ENCODE peak calls at places on chromosomes 13 and 19, in four cellular contexts. H, F, W and M are unnamed samples.
A peak's percentile ranks its signal among the peaks of the same experiment; 100 is the strongest.

GRCh38 chr19:31261019-31261595 is 88.1 kb downstream of the TSHZ3 start:
- DNase-seq in H (no peak), F (no peak), W (no peak), M (no peak)

GRCh38 chr13:111312944-111313590 is 7.4 kb upstream of the TEX29 start:
- DNase-seq in H (no peak), F (no peak), W (no peak), M (no peak)

GRCh38 chr19:10713317-10713716 is 4.6 kb upstream of the DNM2 start:
- DNase-seq in H (no peak), F (no peak), W (no peak), M (no peak)

GRCh38 chr19:5392476-5392875 is 51.9 kb upstream of the PTPRS start:
- DNase-seq in H (no peak), F (no peak), W (no peak), M (no peak)

GRCh38 chr13:101390461-101390860 is 25.8 kb downstream of the NALCN start:
- DNase-seq in H (no peak), F (peak; percentile 22), W (no peak), M (no peak)

GRCh38 chr19:35142531-35143230 is 374 bp upstream of the FXYD7 start:
- DNase-seq in H (peak; percentile 81), F (peak; percentile 52), W (no peak), M (no peak)

GRCh38 chr13:114132419-114133121 is at the start of gene RASA3:
- DNase-seq in H (peak; percentile 96), F (peak; percentile 84), W (peak; percentile 33), M (peak; percentile 71)

GRCh38 chr19:18340990-18341868 is 831 bp downstream of the PGPEP1 start:
- DNase-seq in H (peak; percentile 88), F (peak; percentile 34), W (no peak), M (peak; percentile 39)

GRCh38 chr19:19213822-19214558 is 2.2 kb downstream of the NCAN start:
- DNase-seq in H (no peak), F (no peak), W (no peak), M (no peak)

GRCh38 chr13:84439108-84439507 is 556.8 kb upstream of the SLITRK1 start:
- DNase-seq in H (no peak), F (peak; percentile 28), W (peak; percentile 92), M (peak; percentile 56)

GRCh38 chr19:17078920-17079709 is 3.5 kb downstream of the MYO9B start:
- DNase-seq in H (no peak), F (peak; percentile 24), W (no peak), M (no peak)

GRCh38 chr13:26964278-26965057 is 203.9 kb upstream of the GPR12 start:
- DNase-seq in H (no peak), F (peak; percentile 42), W (no peak), M (peak; percentile 18)

GRCh38 chr19:5903502-5904301 is at the start of gene NDUFA11:
- DNase-seq in H (peak; percentile 94), F (peak; percentile 96), W (no peak), M (peak; percentile 94)

GRCh38 chr19:39507715-39508364 is 7.1 kb upstream of the SELENOV start:
- DNase-seq in H (no peak), F (no peak), W (no peak), M (no peak)

GRCh38 chr13:46551410-46552301 is 1.3 kb upstream of the LRCH1 start:
- DNase-seq in H (peak; percentile 48), F (peak; percentile 79), W (peak; percentile 66), M (peak; percentile 77)

GRCh38 chr19:10418281-10419199 is 1.8 kb upstream of the PDE4A start:
- DNase-seq in H (peak; percentile 45), F (no peak), W (no peak), M (no peak)

GRCh38 chr13:71054358-71054757 is 812.6 kb downstream of the DACH1 start:
- DNase-seq in H (no peak), F (no peak), W (no peak), M (no peak)

GRCh38 chr13:103291693-103292572 is 225.7 kb upstream of the SLC10A2 start:
- DNase-seq in H (no peak), F (no peak), W (no peak), M (no peak)

GRCh38 chr19:24141612-24142011 is 54.6 kb downstream of the ZNF254 start:
- DNase-seq in H (no peak), F (no peak), W (no peak), M (no peak)

GRCh38 chr13:100044936-100045335 is 44.0 kb upstream of the PCCA start:
- DNase-seq in H (no peak), F (no peak), W (no peak), M (no peak)

GRCh38 chr13:111893071-111893606 is 173.8 kb upstream of the SOX1 start:
- DNase-seq in H (no peak), F (no peak), W (no peak), M (no peak)

GRCh38 chr19:29629836-29630534 is 23.9 kb downstream of the POP4 start:
- DNase-seq in H (no peak), F (no peak), W (no peak), M (peak; percentile 56)

GRCh38 chr13:101640797-101641400 is 188.4 kb downstream of the ITGBL1 start:
- DNase-seq in H (no peak), F (peak; percentile 57), W (peak; percentile 94), M (peak; percentile 35)

GRCh38 chr13:43698743-43699142 is 88.0 kb downstream of the ENOX1 start:
- DNase-seq in H (no peak), F (peak; percentile 67), W (peak; percentile 15), M (peak; percentile 28)

GRCh38 chr13:111548805-111549204 is 228.4 kb downstream of the TEX29 start:
- DNase-seq in H (no peak), F (no peak), W (no peak), M (no peak)

GRCh38 chr19:7831452-7831851 is 1.4 kb downstream of the EVI5L start:
- DNase-seq in H (no peak), F (peak; percentile 44), W (peak; percentile 18), M (peak; percentile 68)
- TF ChIP-seq CTCF in H (no peak), F (peak; percentile 40), W (peak; percentile 49), M (peak; percentile 33)

DNA sequence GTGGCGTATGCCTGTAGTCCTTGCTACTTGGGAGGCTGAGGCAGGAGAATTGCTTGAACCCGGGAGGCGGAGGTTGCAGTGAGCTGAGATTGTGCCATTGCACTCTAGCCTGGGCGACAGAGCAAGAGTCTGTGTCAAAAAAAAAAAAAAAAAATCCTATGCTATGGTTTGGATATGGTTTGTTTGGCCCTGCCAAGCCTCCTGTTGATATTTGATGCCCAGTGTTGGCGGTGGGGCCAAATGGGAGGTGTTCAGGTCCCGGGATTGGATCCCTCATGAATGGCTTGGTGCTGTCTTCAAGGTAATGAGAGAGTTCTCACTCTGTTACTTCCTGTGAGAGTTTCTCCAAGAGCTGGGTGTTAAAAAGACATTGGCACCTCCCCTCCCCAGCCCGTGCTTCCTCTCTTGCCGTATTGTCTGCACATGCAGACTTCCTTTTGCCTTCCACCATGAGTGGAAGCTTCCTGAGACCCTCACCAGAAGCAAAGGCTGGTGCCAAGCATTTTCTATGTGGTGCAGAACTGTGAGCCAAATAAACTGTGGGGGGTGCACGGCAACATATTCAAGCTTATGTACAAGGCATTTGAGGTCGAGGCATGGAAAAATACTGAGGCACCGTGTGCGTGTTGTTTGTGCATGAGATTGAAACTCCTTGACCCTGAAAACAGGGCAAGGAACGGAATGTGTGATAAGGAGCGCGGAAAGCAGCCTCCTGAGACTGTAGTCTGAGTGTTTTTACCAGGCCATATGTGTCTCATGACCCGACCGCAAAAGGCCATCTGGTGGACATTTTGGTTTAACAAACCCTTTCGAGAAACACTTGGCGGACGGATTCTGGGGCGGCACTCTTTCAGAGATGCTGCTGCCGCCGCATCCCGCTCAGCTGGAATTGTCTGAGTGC is 7.3 kb downstream of the SIGLEC9 start:
- DNase-seq in H (peak; percentile 57), F (peak; percentile 86), W (no peak), M (no peak)
- TF ChIP-seq CTCF in H (no peak), F (peak; percentile 23), W (no peak), M (no peak)

GRCh38 chr13:76792680-76793334 is 93.4 kb downstream of the KCTD12 start:
- DNase-seq in H (no peak), F (peak; percentile 80), W (peak; percentile 37), M (no peak)
- TF ChIP-seq CTCF in H (no peak), F (peak; percentile 25), W (no peak), M (no peak)

GRCh38 chr13:48875071-48875470 is 100.6 kb upstream of the FNDC3A start:
- DNase-seq in H (no peak), F (no peak), W (no peak), M (no peak)

GRCh38 chr13:48876289-48876688 is 99.4 kb upstream of the FNDC3A start:
- DNase-seq in H (no peak), F (no peak), W (no peak), M (no peak)

GRCh38 chr13:48873081-48873480 is 102.6 kb upstream of the FNDC3A start:
- DNase-seq in H (no peak), F (no peak), W (no peak), M (no peak)

GRCh38 chr13:48874165-48874564 is 101.5 kb upstream of the FNDC3A start:
- DNase-seq in H (no peak), F (no peak), W (no peak), M (no peak)

GRCh38 chr13:48873598-48873997 is 102.1 kb upstream of the FNDC3A start:
- DNase-seq in H (no peak), F (peak; percentile 20), W (peak; percentile 70), M (peak; percentile 62)
- TF ChIP-seq CTCF in H (no peak), F (no peak), W (no peak), M (no peak)

GRCh38 chr13:37966266-37966665 is 96.7 kb upstream of the TRPC4 start:
- DNase-seq in H (no peak), F (no peak), W (peak; percentile 44), M (no peak)

GRCh38 chr13:37956536-37956935 is 87.0 kb upstream of the TRPC4 start:
- DNase-seq in H (no peak), F (no peak), W (peak; percentile 92), M (peak; percentile 71)

GRCh38 chr13:37959284-37959683 is 89.7 kb upstream of the TRPC4 start:
- DNase-seq in H (no peak), F (no peak), W (no peak), M (no peak)

GRCh38 chr13:37960427-37960826 is 90.9 kb upstream of the TRPC4 start:
- DNase-seq in H (no peak), F (peak; percentile 3), W (peak; percentile 5), M (no peak)
- TF ChIP-seq CTCF in H (no peak), F (peak; percentile 40), W (peak; percentile 13), M (no peak)

GRCh38 chr13:66716502-66716901 is 513.6 kb downstream of the PCDH9 start:
- DNase-seq in H (no peak), F (no peak), W (no peak), M (no peak)

GRCh38 chr13:66714795-66715194 is 515.3 kb downstream of the PCDH9 start:
- DNase-seq in H (no peak), F (no peak), W (peak; percentile 20), M (no peak)
- TF ChIP-seq CTCF in H (no peak), F (peak; percentile 28), W (peak; percentile 9), M (peak; percentile 17)